ENCODE peak calls at places on chromosomes 3 and 15, in four cellular contexts. One of them, this sample, is unnamed.

GRCh38 chr15:98177950-98178848 is 217.7 kb downstream of the ARRDC4 start:
- DNase-seq in skeletal muscle cell: peak; percentile 25
- DNase-seq in HTR-8/SVneo: peak; percentile 79
- DNase-seq in activated T-cell treated with anti-CD3 and anti-CD28 coated beads for 24 hours: peak; percentile 8
- DNase-seq in this sample: peak; percentile 33

GRCh38 chr3:139677341-139678155 is at the start of gene NMNAT3:
- DNase-seq in skeletal muscle cell: no peak
- DNase-seq in activated T-cell treated with anti-CD3 and anti-CD28 coated beads for 24 hours: peak; percentile 66
- DNase-seq in HTR-8/SVneo: peak; percentile 5
- DNase-seq in this sample: no peak

GRCh38 chr15:31758126-31758525 is 272.2 kb upstream of the CHRNA7 start:
- DNase-seq in activated T-cell treated with anti-CD3 and anti-CD28 coated beads for 24 hours: no peak
- DNase-seq in HTR-8/SVneo: no peak
- DNase-seq in skeletal muscle cell: no peak
- DNase-seq in this sample: no peak

GRCh38 chr15:65414841-65415621 is 7.7 kb downstream of the IGDCC4 start:
- DNase-seq in HTR-8/SVneo: no peak
- DNase-seq in skeletal muscle cell: no peak
- DNase-seq in activated T-cell treated with anti-CD3 and anti-CD28 coated beads for 24 hours: no peak
- DNase-seq in this sample: peak; percentile 28

GRCh38 chr15:52362497-52362896 is 66.9 kb upstream of the MYO5C start:
- DNase-seq in activated T-cell treated with anti-CD3 and anti-CD28 coated beads for 24 hours: no peak
- DNase-seq in skeletal muscle cell: peak; percentile 67
- DNase-seq in HTR-8/SVneo: no peak
- DNase-seq in this sample: no peak

GRCh38 chr15:80777137-80777536 is 2.0 kb upstream of the CEMIP start:
- DNase-seq in HTR-8/SVneo: no peak
- DNase-seq in skeletal muscle cell: peak; percentile 85
- DNase-seq in activated T-cell treated with anti-CD3 and anti-CD28 coated beads for 24 hours: no peak
- DNase-seq in this sample: peak; percentile 61

GRCh38 chr3:177852001-177852400 is 654.7 kb upstream of the TBL1XR1 start:
- DNase-seq in HTR-8/SVneo: no peak
- DNase-seq in skeletal muscle cell: no peak
- DNase-seq in activated T-cell treated with anti-CD3 and anti-CD28 coated beads for 24 hours: no peak
- DNase-seq in this sample: no peak

GRCh38 chr3:8536106-8537052 is 34.8 kb downstream of the LMCD1 start:
- DNase-seq in HTR-8/SVneo: no peak
- DNase-seq in activated T-cell treated with anti-CD3 and anti-CD28 coated beads for 24 hours: no peak
- DNase-seq in skeletal muscle cell: peak; percentile 59
- DNase-seq in this sample: no peak

GRCh38 chr3:177421176-177421782 is 224.0 kb upstream of the TBL1XR1 start:
- DNase-seq in skeletal muscle cell: no peak
- DNase-seq in HTR-8/SVneo: no peak
- DNase-seq in activated T-cell treated with anti-CD3 and anti-CD28 coated beads for 24 hours: no peak
- DNase-seq in this sample: no peak

GRCh38 chr15:36323607-36324006 is 255.8 kb upstream of the CDIN1 start:
- DNase-seq in activated T-cell treated with anti-CD3 and anti-CD28 coated beads for 24 hours: no peak
- DNase-seq in skeletal muscle cell: no peak
- DNase-seq in HTR-8/SVneo: no peak
- DNase-seq in this sample: no peak

GRCh38 chr3:122357828-122358617 is 25.0 kb downstream of the MIX23 start:
- DNase-seq in activated T-cell treated with anti-CD3 and anti-CD28 coated beads for 24 hours: no peak
- DNase-seq in skeletal muscle cell: no peak
- DNase-seq in HTR-8/SVneo: no peak
- DNase-seq in this sample: no peak

GRCh38 chr15:58565620-58566019 is 133.8 kb downstream of the LIPC start:
- DNase-seq in HTR-8/SVneo: no peak
- DNase-seq in activated T-cell treated with anti-CD3 and anti-CD28 coated beads for 24 hours: no peak
- DNase-seq in skeletal muscle cell: no peak
- DNase-seq in this sample: no peak

GRCh38 chr15:42836251-42836650 is 84.3 kb downstream of the TTBK2 start:
- DNase-seq in skeletal muscle cell: no peak
- DNase-seq in activated T-cell treated with anti-CD3 and anti-CD28 coated beads for 24 hours: no peak
- DNase-seq in HTR-8/SVneo: no peak
- DNase-seq in this sample: no peak

GRCh38 chr3:102068327-102068726 is 219.0 kb downstream of the NFKBIZ start:
- DNase-seq in activated T-cell treated with anti-CD3 and anti-CD28 coated beads for 24 hours: no peak
- DNase-seq in HTR-8/SVneo: no peak
- DNase-seq in skeletal muscle cell: no peak
- DNase-seq in this sample: no peak

GRCh38 chr15:63553388-63553791 is 43.8 kb upstream of the FBXL22 start:
- DNase-seq in skeletal muscle cell: peak; percentile 90
- DNase-seq in activated T-cell treated with anti-CD3 and anti-CD28 coated beads for 24 hours: no peak
- DNase-seq in HTR-8/SVneo: peak; percentile 50
- DNase-seq in this sample: peak; percentile 96

GRCh38 chr15:73906346-73907017 is 19.8 kb upstream of the LOXL1 start:
- DNase-seq in activated T-cell treated with anti-CD3 and anti-CD28 coated beads for 24 hours: no peak
- DNase-seq in skeletal muscle cell: no peak
- DNase-seq in HTR-8/SVneo: no peak
- DNase-seq in this sample: no peak

GRCh38 chr15:65054333-65055200 is 9.4 kb downstream of the SLC51B start:
- DNase-seq in skeletal muscle cell: no peak
- DNase-seq in activated T-cell treated with anti-CD3 and anti-CD28 coated beads for 24 hours: peak; percentile 33
- DNase-seq in HTR-8/SVneo: peak; percentile 81
- DNase-seq in this sample: no peak

GRCh38 chr15:76987896-76988860 is 6.7 kb upstream of the PSTPIP1 start:
- DNase-seq in activated T-cell treated with anti-CD3 and anti-CD28 coated beads for 24 hours: peak; percentile 71
- DNase-seq in skeletal muscle cell: no peak
- DNase-seq in HTR-8/SVneo: no peak
- DNase-seq in this sample: no peak

GRCh38 chr3:8205876-8206275 is 295.7 kb upstream of the LMCD1 start:
- DNase-seq in activated T-cell treated with anti-CD3 and anti-CD28 coated beads for 24 hours: no peak
- DNase-seq in HTR-8/SVneo: no peak
- DNase-seq in skeletal muscle cell: no peak
- DNase-seq in this sample: no peak

GRCh38 chr3:63192248-63192647 is 85.9 kb upstream of the SYNPR start:
- DNase-seq in HTR-8/SVneo: no peak
- DNase-seq in skeletal muscle cell: no peak
- DNase-seq in activated T-cell treated with anti-CD3 and anti-CD28 coated beads for 24 hours: no peak
- DNase-seq in this sample: no peak

GRCh38 chr15:51303462-51303861 is 34.9 kb downstream of the CYP19A1 start:
- DNase-seq in skeletal muscle cell: no peak
- DNase-seq in HTR-8/SVneo: no peak
- DNase-seq in activated T-cell treated with anti-CD3 and anti-CD28 coated beads for 24 hours: no peak
- DNase-seq in this sample: no peak

GRCh38 chr3:55955891-55956477 is 468.9 kb upstream of the WNT5A start:
- DNase-seq in HTR-8/SVneo: no peak
- DNase-seq in activated T-cell treated with anti-CD3 and anti-CD28 coated beads for 24 hours: no peak
- DNase-seq in skeletal muscle cell: no peak
- DNase-seq in this sample: no peak

GRCh38 chr3:42067324-42067723 is 23.8 kb upstream of the TRAK1 start:
- DNase-seq in skeletal muscle cell: no peak
- DNase-seq in activated T-cell treated with anti-CD3 and anti-CD28 coated beads for 24 hours: no peak
- DNase-seq in HTR-8/SVneo: no peak
- DNase-seq in this sample: no peak

GRCh38 chr3:81760215-81760614 is 1.2 kb downstream of the GBE1 start:
- DNase-seq in skeletal muscle cell: no peak
- DNase-seq in activated T-cell treated with anti-CD3 and anti-CD28 coated beads for 24 hours: no peak
- DNase-seq in HTR-8/SVneo: no peak
- DNase-seq in this sample: no peak

GRCh38 chr15:63226966-63227401 is 37.6 kb downstream of the RAB8B start:
- DNase-seq in HTR-8/SVneo: no peak
- DNase-seq in activated T-cell treated with anti-CD3 and anti-CD28 coated beads for 24 hours: no peak
- DNase-seq in skeletal muscle cell: no peak
- DNase-seq in this sample: no peak

GRCh38 chr3:196650740-196651311 is 11.3 kb downstream of the NRROS start:
- DNase-seq in HTR-8/SVneo: peak; percentile 97
- DNase-seq in activated T-cell treated with anti-CD3 and anti-CD28 coated beads for 24 hours: no peak
- DNase-seq in skeletal muscle cell: peak; percentile 94
- DNase-seq in this sample: peak; percentile 92

GRCh38 chr3:30245805-30246622 is 360.4 kb upstream of the TGFBR2 start:
- DNase-seq in skeletal muscle cell: no peak
- DNase-seq in HTR-8/SVneo: no peak
- DNase-seq in activated T-cell treated with anti-CD3 and anti-CD28 coated beads for 24 hours: no peak
- DNase-seq in this sample: no peak

GRCh38 chr3:37824954-37825328 is 36.7 kb upstream of the CTDSPL start:
- DNase-seq in activated T-cell treated with anti-CD3 and anti-CD28 coated beads for 24 hours: no peak
- DNase-seq in HTR-8/SVneo: no peak
- DNase-seq in skeletal muscle cell: no peak
- DNase-seq in this sample: no peak

GRCh38 chr3:149373235-149374125 is 4.0 kb downstream of the TM4SF1 start:
- DNase-seq in activated T-cell treated with anti-CD3 and anti-CD28 coated beads for 24 hours: no peak
- DNase-seq in skeletal muscle cell: peak; percentile 78
- DNase-seq in HTR-8/SVneo: no peak
- DNase-seq in this sample: no peak

GRCh38 chr15:34795267-34796081 is at the start of gene ACTC1:
- DNase-seq in skeletal muscle cell: no peak
- DNase-seq in activated T-cell treated with anti-CD3 and anti-CD28 coated beads for 24 hours: no peak
- DNase-seq in HTR-8/SVneo: peak; percentile 32
- DNase-seq in this sample: no peak

GRCh38 chr3:154170300-154170699 is 49.1 kb downstream of the ARHGEF26 start:
- DNase-seq in HTR-8/SVneo: no peak
- DNase-seq in skeletal muscle cell: no peak
- DNase-seq in activated T-cell treated with anti-CD3 and anti-CD28 coated beads for 24 hours: no peak
- DNase-seq in this sample: no peak

GRCh38 chr3:181896605-181897004 is 184.9 kb downstream of the SOX2 start:
- DNase-seq in HTR-8/SVneo: no peak
- DNase-seq in activated T-cell treated with anti-CD3 and anti-CD28 coated beads for 24 hours: no peak
- DNase-seq in skeletal muscle cell: no peak
- DNase-seq in this sample: no peak

GRCh38 chr3:14446988-14447570 is 44.7 kb downstream of the SLC6A6 start:
- DNase-seq in skeletal muscle cell: no peak
- DNase-seq in activated T-cell treated with anti-CD3 and anti-CD28 coated beads for 24 hours: no peak
- DNase-seq in HTR-8/SVneo: no peak
- DNase-seq in this sample: no peak

GRCh38 chr3:171531716-171532115 is 71.5 kb upstream of the TNIK start:
- DNase-seq in HTR-8/SVneo: no peak
- DNase-seq in skeletal muscle cell: peak; percentile 49
- DNase-seq in activated T-cell treated with anti-CD3 and anti-CD28 coated beads for 24 hours: no peak
- DNase-seq in this sample: no peak

GRCh38 chr3:69385723-69386483 is at the start of gene FRMD4B:
- DNase-seq in skeletal muscle cell: no peak
- DNase-seq in activated T-cell treated with anti-CD3 and anti-CD28 coated beads for 24 hours: no peak
- DNase-seq in HTR-8/SVneo: peak; percentile 50
- DNase-seq in this sample: no peak

GRCh38 chr15:71048913-71049675 is 66.2 kb upstream of the THSD4 start:
- DNase-seq in skeletal muscle cell: peak; percentile 76
- DNase-seq in activated T-cell treated with anti-CD3 and anti-CD28 coated beads for 24 hours: no peak
- DNase-seq in HTR-8/SVneo: peak; percentile 69
- DNase-seq in this sample: peak; percentile 97

GRCh38 chr3:171890398-171890797 is 47.2 kb downstream of the TMEM212 start:
- DNase-seq in skeletal muscle cell: no peak
- DNase-seq in HTR-8/SVneo: no peak
- DNase-seq in activated T-cell treated with anti-CD3 and anti-CD28 coated beads for 24 hours: no peak
- DNase-seq in this sample: no peak